ENCODE peak calls at places on chromosome 21, in five cellular contexts. R is M059J, C is NCI-H69, Y is B cell, Q is HL-60. D is an unnamed sample.

GRCh38 chr21:45556645-45557601 is 14.7 kb upstream of the SLC19A1 start:
- DNase-seq in Y (peak; percentile 38), Q (no peak), C (no peak), R (peak; percentile 20), D (peak; percentile 58)

GRCh38 chr21:37207441-37208009 is 59.6 kb downstream of the VPS26C start:
- DNase-seq in R (peak; percentile 81), C (no peak), Q (peak; percentile 15), Y (no peak), D (no peak)

GRCh38 chr21:46000731-46001641 is 19.4 kb downstream of the COL6A1 start:
- DNase-seq in Q (no peak), Y (peak; percentile 29), C (no peak), R (no peak), D (peak; percentile 50)

GRCh38 chr21:44572959-44573583 is 458 bp upstream of the KRTAP10-4 start:
- DNase-seq in C (peak; percentile 41), Y (no peak), R (peak; percentile 54), Q (no peak), D (no peak)

GRCh38 chr21:45541221-45542039 is 810 bp downstream of the SLC19A1 start:
- DNase-seq in Q (peak; percentile 90), C (peak; percentile 89), R (peak; percentile 60), Y (peak; percentile 93), D (peak; percentile 82)

GRCh38 chr21:31991356-31992331 is 118.8 kb downstream of the HUNK start:
- DNase-seq in R (no peak), C (peak; percentile 38), Q (no peak), Y (no peak), D (no peak)

GRCh38 chr21:41766883-41767605 is at the start of gene RIPK4:
- DNase-seq in Q (no peak), R (peak; percentile 87), C (peak; percentile 97), Y (peak; percentile 77), D (no peak)

GRCh38 chr21:14453339-14453738 is 70.4 kb upstream of the HSPA13 start:
- DNase-seq in Q (no peak), Y (no peak), C (no peak), R (no peak), D (peak; percentile 63)

GRCh38 chr21:45450741-45451740 is 46.1 kb downstream of the COL18A1 start:
- DNase-seq in Y (no peak), Q (no peak), R (no peak), C (no peak), D (no peak)

GRCh38 chr21:32940079-32941014 is 85.4 kb upstream of the OLIG2 start:
- DNase-seq in Y (peak; percentile 30), C (peak; percentile 62), R (peak; percentile 56), Q (peak; percentile 53), D (peak; percentile 61)

GRCh38 chr21:16323586-16323985 is 593.8 kb downstream of the USP25 start:
- DNase-seq in C (no peak), Q (no peak), R (no peak), Y (no peak), D (no peak)

GRCh38 chr21:28148400-28149064 is 844.1 kb downstream of the LTN1 start:
- DNase-seq in R (peak; percentile 78), Y (no peak), C (no peak), Q (no peak), D (no peak)

GRCh38 chr21:42850866-42851391 is 28.4 kb downstream of the WDR4 start:
- DNase-seq in Q (peak; percentile 71), R (no peak), Y (peak; percentile 74), C (no peak), D (peak; percentile 60)

GRCh38 chr21:38351961-38352521 is 95.2 kb downstream of the KCNJ15 start:
- DNase-seq in Q (no peak), R (peak; percentile 92), Y (no peak), C (peak; percentile 70), D (no peak)

GRCh38 chr21:45768011-45768740 is 124.7 kb downstream of the PCBP3 start:
- DNase-seq in R (no peak), Q (no peak), Y (no peak), C (no peak), D (no peak)